ENCODE peak calls at places on chromosomes 16 and 17, in ten cellular contexts. One of them, this sample, is unnamed.

GRCh38 chr17:81991684-81992513 is 14.5 kb downstream of the ASPSCR1 start:
- DNase-seq in suprapubic skin: peak
- DNase-seq in endothelial cell of umbilical vein: peak
- DNase-seq in A549: peak
- DNase-seq in prostate gland: peak
- DNase-seq in gastrocnemius medialis: peak
- DNase-seq in body of pancreas: peak
- DNase-seq in sigmoid colon: peak
- DNase-seq in transverse colon: peak
- DNase-seq in HepG2: peak
- DNase-seq in this sample: no peak

GRCh38 chr17:38706625-38707298 is 1.7 kb downstream of the MLLT6 start:
- DNase-seq in endothelial cell of umbilical vein: no peak
- DNase-seq in transverse colon: no peak
- DNase-seq in gastrocnemius medialis: no peak
- DNase-seq in HepG2: no peak
- DNase-seq in prostate gland: no peak
- DNase-seq in A549: no peak
- DNase-seq in sigmoid colon: no peak
- DNase-seq in body of pancreas: peak
- DNase-seq in suprapubic skin: no peak
- DNase-seq in this sample: no peak

GRCh38 chr17:81312624-81313325 is 17.7 kb upstream of the SLC38A10 start:
- DNase-seq in prostate gland: no peak
- DNase-seq in endothelial cell of umbilical vein: no peak
- DNase-seq in sigmoid colon: no peak
- DNase-seq in suprapubic skin: no peak
- DNase-seq in transverse colon: no peak
- DNase-seq in A549: no peak
- DNase-seq in HepG2: no peak
- DNase-seq in body of pancreas: no peak
- DNase-seq in gastrocnemius medialis: no peak
- DNase-seq in this sample: no peak

GRCh38 chr16:995087-995486 is 13.5 kb downstream of the SOX8 start:
- DNase-seq in sigmoid colon: no peak
- DNase-seq in prostate gland: no peak
- DNase-seq in A549: no peak
- DNase-seq in body of pancreas: no peak
- DNase-seq in endothelial cell of umbilical vein: no peak
- DNase-seq in gastrocnemius medialis: no peak
- DNase-seq in suprapubic skin: no peak
- DNase-seq in HepG2: no peak
- DNase-seq in transverse colon: no peak
- DNase-seq in this sample: no peak

GRCh38 chr17:73445466-73445865 is 133.7 kb upstream of the CDC42EP4 start:
- DNase-seq in A549: no peak
- DNase-seq in HepG2: no peak
- DNase-seq in body of pancreas: no peak
- DNase-seq in endothelial cell of umbilical vein: no peak
- DNase-seq in gastrocnemius medialis: no peak
- DNase-seq in suprapubic skin: no peak
- DNase-seq in transverse colon: no peak
- DNase-seq in sigmoid colon: no peak
- DNase-seq in prostate gland: no peak
- DNase-seq in this sample: no peak

GRCh38 chr17:80431246-80432195 is 16.6 kb downstream of the ENDOV start:
- DNase-seq in suprapubic skin: no peak
- DNase-seq in gastrocnemius medialis: no peak
- DNase-seq in HepG2: no peak
- DNase-seq in prostate gland: no peak
- DNase-seq in A549: no peak
- DNase-seq in endothelial cell of umbilical vein: no peak
- DNase-seq in transverse colon: no peak
- DNase-seq in sigmoid colon: no peak
- DNase-seq in body of pancreas: no peak
- DNase-seq in this sample: no peak

GRCh38 chr16:70588565-70588964 is 57.8 kb upstream of the IL34 start:
- DNase-seq in suprapubic skin: no peak
- DNase-seq in gastrocnemius medialis: no peak
- DNase-seq in endothelial cell of umbilical vein: peak
- DNase-seq in body of pancreas: no peak
- DNase-seq in transverse colon: no peak
- DNase-seq in A549: no peak
- DNase-seq in sigmoid colon: no peak
- DNase-seq in HepG2: no peak
- DNase-seq in prostate gland: no peak
- DNase-seq in this sample: no peak

GRCh38 chr17:66300956-66301355 is 1.5 kb upstream of the PRKCA start:
- DNase-seq in sigmoid colon: no peak
- DNase-seq in gastrocnemius medialis: no peak
- DNase-seq in A549: no peak
- DNase-seq in HepG2: no peak
- DNase-seq in suprapubic skin: no peak
- DNase-seq in endothelial cell of umbilical vein: no peak
- DNase-seq in transverse colon: no peak
- DNase-seq in prostate gland: no peak
- DNase-seq in body of pancreas: no peak
- DNase-seq in this sample: no peak

GRCh38 chr17:45971698-45972141 is 27.3 kb upstream of the STH start:
- DNase-seq in HepG2: no peak
- DNase-seq in endothelial cell of umbilical vein: no peak
- DNase-seq in transverse colon: no peak
- DNase-seq in suprapubic skin: no peak
- DNase-seq in A549: no peak
- DNase-seq in sigmoid colon: no peak
- DNase-seq in gastrocnemius medialis: no peak
- DNase-seq in body of pancreas: no peak
- DNase-seq in prostate gland: no peak
- DNase-seq in this sample: no peak
- TF ChIP-seq CTCF in HepG2: peak
- TF ChIP-seq CTCF in endothelial cell of umbilical vein: no peak
- TF ChIP-seq CTCF in transverse colon: no peak
- TF ChIP-seq CTCF in suprapubic skin: no peak
- TF ChIP-seq CTCF in A549: no peak
- TF ChIP-seq CTCF in sigmoid colon: no peak
- TF ChIP-seq CTCF in gastrocnemius medialis: no peak
- TF ChIP-seq CTCF in body of pancreas: no peak
- TF ChIP-seq CTCF in prostate gland: no peak
- TF ChIP-seq CTCF in this sample: no peak

GRCh38 chr17:9577402-9577709 is 914 bp downstream of the CFAP52 start:
- DNase-seq in transverse colon: no peak
- DNase-seq in body of pancreas: no peak
- DNase-seq in gastrocnemius medialis: no peak
- DNase-seq in sigmoid colon: no peak
- DNase-seq in endothelial cell of umbilical vein: no peak
- DNase-seq in HepG2: no peak
- DNase-seq in A549: no peak
- DNase-seq in suprapubic skin: no peak
- DNase-seq in prostate gland: no peak
- DNase-seq in this sample: no peak

GRCh38 chr17:9571201-9571600 is 4.4 kb downstream of the STX8 start:
- DNase-seq in transverse colon: no peak
- DNase-seq in gastrocnemius medialis: no peak
- DNase-seq in prostate gland: no peak
- DNase-seq in suprapubic skin: no peak
- DNase-seq in HepG2: no peak
- DNase-seq in A549: no peak
- DNase-seq in endothelial cell of umbilical vein: no peak
- DNase-seq in body of pancreas: no peak
- DNase-seq in sigmoid colon: no peak
- DNase-seq in this sample: no peak

GRCh38 chr17:9576521-9577401 is at the start of gene CFAP52:
- DNase-seq in HepG2: peak
- DNase-seq in suprapubic skin: no peak
- DNase-seq in prostate gland: peak
- DNase-seq in body of pancreas: peak
- DNase-seq in A549: peak
- DNase-seq in transverse colon: peak
- DNase-seq in sigmoid colon: peak
- DNase-seq in gastrocnemius medialis: peak
- DNase-seq in endothelial cell of umbilical vein: peak
- DNase-seq in this sample: no peak

DNA sequence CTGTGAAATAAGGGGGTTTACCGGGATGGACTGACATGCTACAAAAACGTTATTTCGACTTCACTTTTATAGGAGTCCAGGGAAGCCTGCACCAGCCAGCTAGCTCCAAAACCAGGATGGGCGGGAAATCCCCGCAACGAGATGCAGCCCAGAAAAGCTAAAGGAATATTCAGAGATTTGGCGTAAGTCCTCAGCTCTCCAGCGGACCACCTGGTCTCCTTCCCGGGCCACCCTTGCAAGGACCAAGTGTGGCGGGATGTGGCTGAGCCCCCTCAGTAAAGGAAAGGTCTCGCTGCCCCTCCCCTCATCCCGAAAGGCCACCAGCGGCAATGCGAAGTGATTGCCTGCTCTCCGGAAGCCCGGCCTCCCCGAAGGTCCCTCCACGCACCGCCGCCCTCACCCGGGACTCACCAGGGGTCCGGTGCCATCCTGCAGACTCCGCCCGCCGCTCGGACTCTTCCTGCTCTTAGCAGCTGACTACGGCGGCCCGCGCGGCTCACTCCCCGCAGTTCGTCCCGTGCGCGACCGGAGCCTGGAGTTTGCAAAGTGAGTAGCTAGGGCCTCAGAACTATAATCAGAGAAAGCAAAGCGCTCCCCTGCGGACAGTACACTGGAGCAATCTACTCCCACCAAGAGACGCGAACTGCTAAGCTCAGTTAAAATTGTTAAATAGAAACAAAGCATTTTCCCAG is at the start of gene STX8:
- DNase-seq in body of pancreas: peak
- DNase-seq in endothelial cell of umbilical vein: peak
- DNase-seq in prostate gland: peak
- DNase-seq in sigmoid colon: peak
- DNase-seq in gastrocnemius medialis: peak
- DNase-seq in transverse colon: peak
- DNase-seq in HepG2: peak
- DNase-seq in suprapubic skin: peak
- DNase-seq in A549: peak
- DNase-seq in this sample: peak
- TF ChIP-seq POLR2A in body of pancreas: peak
- TF ChIP-seq POLR2A in endothelial cell of umbilical vein: no peak
- TF ChIP-seq POLR2A in prostate gland: no peak
- TF ChIP-seq POLR2A in sigmoid colon: no peak
- TF ChIP-seq POLR2A in gastrocnemius medialis: no peak
- TF ChIP-seq POLR2A in transverse colon: peak
- TF ChIP-seq POLR2A in HepG2: peak
- TF ChIP-seq POLR2A in suprapubic skin: no peak
- TF ChIP-seq POLR2A in A549: peak
- TF ChIP-seq POLR2A in this sample: no peak

GRCh38 chr17:78186689-78187595 is at the start of the genes AFMID and TK1:
- DNase-seq in A549: peak
- DNase-seq in gastrocnemius medialis: peak
- DNase-seq in HepG2: peak
- DNase-seq in body of pancreas: peak
- DNase-seq in prostate gland: peak
- DNase-seq in suprapubic skin: peak
- DNase-seq in endothelial cell of umbilical vein: peak
- DNase-seq in sigmoid colon: peak
- DNase-seq in transverse colon: peak
- DNase-seq in this sample: no peak
- TF ChIP-seq CTCF in A549: peak
- TF ChIP-seq CTCF in gastrocnemius medialis: peak
- TF ChIP-seq CTCF in HepG2: peak
- TF ChIP-seq CTCF in body of pancreas: peak
- TF ChIP-seq CTCF in prostate gland: peak
- TF ChIP-seq CTCF in suprapubic skin: peak
- TF ChIP-seq CTCF in endothelial cell of umbilical vein: peak
- TF ChIP-seq CTCF in sigmoid colon: peak
- TF ChIP-seq CTCF in transverse colon: peak
- TF ChIP-seq CTCF in this sample: peak

GRCh38 chr17:49361129-49361901 is 735 bp downstream of the ZNF652 start:
- DNase-seq in transverse colon: peak
- DNase-seq in HepG2: peak
- DNase-seq in prostate gland: peak
- DNase-seq in body of pancreas: peak
- DNase-seq in A549: peak
- DNase-seq in endothelial cell of umbilical vein: peak
- DNase-seq in suprapubic skin: no peak
- DNase-seq in sigmoid colon: peak
- DNase-seq in gastrocnemius medialis: no peak
- DNase-seq in this sample: no peak

GRCh38 chr17:49362723-49363117 is 670 bp upstream of the ZNF652 start:
- DNase-seq in HepG2: no peak
- DNase-seq in body of pancreas: peak
- DNase-seq in prostate gland: no peak
- DNase-seq in transverse colon: no peak
- DNase-seq in sigmoid colon: no peak
- DNase-seq in A549: no peak
- DNase-seq in suprapubic skin: no peak
- DNase-seq in gastrocnemius medialis: no peak
- DNase-seq in endothelial cell of umbilical vein: no peak
- DNase-seq in this sample: no peak

GRCh38 chr17:49360796-49361128 is 1.3 kb downstream of the ZNF652 start:
- DNase-seq in suprapubic skin: no peak
- DNase-seq in body of pancreas: no peak
- DNase-seq in HepG2: no peak
- DNase-seq in gastrocnemius medialis: no peak
- DNase-seq in sigmoid colon: no peak
- DNase-seq in transverse colon: peak
- DNase-seq in A549: no peak
- DNase-seq in prostate gland: no peak
- DNase-seq in endothelial cell of umbilical vein: no peak
- DNase-seq in this sample: no peak

GRCh38 chr17:49363251-49363650 is 1.2 kb upstream of the ZNF652 start:
- DNase-seq in transverse colon: no peak
- DNase-seq in sigmoid colon: no peak
- DNase-seq in A549: no peak
- DNase-seq in body of pancreas: no peak
- DNase-seq in suprapubic skin: no peak
- DNase-seq in prostate gland: no peak
- DNase-seq in HepG2: no peak
- DNase-seq in gastrocnemius medialis: no peak
- DNase-seq in endothelial cell of umbilical vein: no peak
- DNase-seq in this sample: no peak

DNA sequence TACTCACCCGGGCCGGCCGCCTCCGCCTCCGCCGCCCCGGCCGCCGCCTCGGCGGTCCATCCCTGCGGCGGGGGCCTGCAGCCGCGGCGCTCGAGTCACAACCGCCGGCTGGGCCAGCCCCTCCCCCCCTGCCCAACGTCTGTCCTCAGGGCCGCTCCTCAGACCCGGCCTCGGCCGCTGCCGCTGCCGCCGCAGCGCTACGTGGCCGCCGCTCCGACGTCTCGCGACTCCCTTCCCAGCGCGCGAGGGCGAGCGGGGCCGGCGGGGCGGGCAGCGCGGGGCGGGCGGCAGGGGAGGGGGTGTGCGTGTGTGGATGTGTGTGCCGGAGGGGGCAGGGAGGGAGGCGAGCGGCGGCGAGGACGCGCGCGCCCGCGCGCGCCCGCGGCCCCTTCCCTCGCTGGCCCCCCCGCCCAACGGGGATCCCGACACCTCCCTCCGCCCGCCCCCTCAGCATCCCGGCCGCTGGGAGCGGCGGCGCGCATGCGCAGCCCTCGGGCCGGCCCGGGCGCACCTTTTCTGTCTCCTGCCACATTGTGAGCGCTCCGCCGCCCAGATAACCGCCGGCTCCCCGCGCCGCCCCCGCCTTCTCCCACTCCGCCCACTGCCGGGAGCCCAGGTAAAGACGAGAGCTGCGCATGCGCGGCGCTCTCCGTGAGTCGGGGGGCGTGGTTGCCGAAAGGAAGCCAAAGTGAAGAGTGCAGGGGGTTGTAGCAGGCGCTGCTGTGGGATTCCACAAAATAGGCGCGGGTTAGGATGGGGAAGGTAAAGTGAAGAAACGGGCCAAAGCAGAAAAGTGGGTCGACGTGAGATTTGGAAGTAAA is at the start of gene ZNF652:
- DNase-seq in transverse colon: peak
- DNase-seq in body of pancreas: peak
- DNase-seq in A549: peak
- DNase-seq in HepG2: peak
- DNase-seq in gastrocnemius medialis: peak
- DNase-seq in endothelial cell of umbilical vein: peak
- DNase-seq in suprapubic skin: peak
- DNase-seq in prostate gland: peak
- DNase-seq in sigmoid colon: peak
- DNase-seq in this sample: no peak
- TF ChIP-seq POLR2A in transverse colon: no peak
- TF ChIP-seq POLR2A in body of pancreas: no peak
- TF ChIP-seq POLR2A in A549: peak
- TF ChIP-seq POLR2A in HepG2: peak
- TF ChIP-seq POLR2A in gastrocnemius medialis: peak
- TF ChIP-seq POLR2A in endothelial cell of umbilical vein: no peak
- TF ChIP-seq POLR2A in suprapubic skin: no peak
- TF ChIP-seq POLR2A in prostate gland: peak
- TF ChIP-seq POLR2A in sigmoid colon: no peak
- TF ChIP-seq POLR2A in this sample: no peak